ENCODE peak calls at places on chromosomes 16 and 17, in seven cellular contexts. B, M, A, Z, H, D and O are unnamed samples.
A peak's percentile ranks its signal among the peaks of the same experiment; 100 is the strongest.

GRCh38 chr16:31451681-31452351 is 7.5 kb upstream of the ARMC5 start:
- DNase-seq in B (no peak), M (no peak), A (no peak), Z (peak; percentile 83), H (peak; percentile 47), D (no peak), O (no peak)

GRCh38 chr16:27253526-27253930 is 15.0 kb downstream of the NSMCE1 start:
- DNase-seq in B (no peak), M (no peak), A (no peak), Z (peak; percentile 89), H (no peak), D (no peak), O (no peak)

GRCh38 chr16:60346256-60346655 is 1612.1 kb upstream of the GOT2 start:
- DNase-seq in B (no peak), M (no peak), A (no peak), Z (no peak), H (no peak), D (no peak), O (no peak)

GRCh38 chr17:29582767-29583166 is 6.7 kb downstream of the GIT1 start:
- DNase-seq in B (no peak), M (no peak), A (no peak), Z (no peak), H (no peak), D (no peak), O (no peak)

GRCh38 chr16:30185141-30185682 is 1.8 kb downstream of the CORO1A start:
- DNase-seq in B (no peak), M (no peak), A (no peak), Z (no peak), H (peak; percentile 18), D (peak; percentile 30), O (peak; percentile 70)

GRCh38 chr17:28711723-28712036 is at the start of gene PROCA1:
- DNase-seq in B (peak; percentile 59), M (no peak), A (no peak), Z (no peak), H (no peak), D (no peak), O (no peak)

GRCh38 chr16:20023190-20023589 is 50.5 kb downstream of the GPR139 start:
- DNase-seq in B (no peak), M (no peak), A (no peak), Z (peak; percentile 7), H (no peak), D (no peak), O (no peak)

GRCh38 chr17:4806420-4806769 is 557 bp upstream of the PLD2 start:
- DNase-seq in B (no peak), M (no peak), A (no peak), Z (no peak), H (no peak), D (no peak), O (no peak)

GRCh38 chr17:78356163-78356713 is 3.6 kb downstream of the SOCS3 start:
- DNase-seq in B (peak; percentile 94), M (peak; percentile 73), A (no peak), Z (peak; percentile 94), H (peak; percentile 25), D (peak; percentile 72), O (no peak)

GRCh38 chr17:35891273-35891672 is 11.1 kb upstream of the CCL5 start:
- DNase-seq in B (no peak), M (no peak), A (no peak), Z (no peak), H (no peak), D (no peak), O (peak; percentile 50)

GRCh38 chr17:38958326-38958725 is 8.9 kb downstream of the FBXO47 start:
- DNase-seq in B (no peak), M (no peak), A (no peak), Z (peak; percentile 63), H (no peak), D (no peak), O (no peak)

GRCh38 chr16:1296688-1297412 is 12.6 kb upstream of the UBE2I start:
- DNase-seq in B (no peak), M (no peak), A (no peak), Z (peak; percentile 23), H (no peak), D (no peak), O (peak; percentile 56)

GRCh38 chr17:82003411-82004381 is 19.0 kb downstream of the CENPX start:
- DNase-seq in B (no peak), M (no peak), A (peak; percentile 64), Z (peak; percentile 93), H (peak; percentile 48), D (no peak), O (no peak)

GRCh38 chr17:57016066-57016763 is 38.3 kb downstream of the SCPEP1 start:
- DNase-seq in B (no peak), M (no peak), A (no peak), Z (no peak), H (no peak), D (no peak), O (no peak)

GRCh38 chr17:81713556-81714411 is 1.7 kb downstream of the SLC25A10 start:
- DNase-seq in B (no peak), M (no peak), A (no peak), Z (no peak), H (peak; percentile 23), D (no peak), O (no peak)

GRCh38 chr17:44589316-44590071 is 32.2 kb downstream of the FZD2 start:
- DNase-seq in B (no peak), M (no peak), A (no peak), Z (no peak), H (no peak), D (no peak), O (no peak)

GRCh38 chr17:75242461-75243042 is 18.9 kb downstream of the GGA3 start:
- DNase-seq in B (peak; percentile 50), M (no peak), A (no peak), Z (no peak), H (no peak), D (no peak), O (no peak)

GRCh38 chr17:66200685-66201092 is 8.8 kb upstream of the CEP112 start:
- DNase-seq in B (no peak), M (peak; percentile 14), A (peak; percentile 45), Z (peak; percentile 91), H (no peak), D (no peak), O (no peak)

GRCh38 chr17:47276868-47277267 is 23.2 kb downstream of the ITGB3 start:
- DNase-seq in B (no peak), M (no peak), A (no peak), Z (peak; percentile 67), H (peak; percentile 68), D (no peak), O (no peak)

GRCh38 chr17:83055911-83056582 is 23.4 kb upstream of the METRNL start:
- DNase-seq in B (no peak), M (no peak), A (no peak), Z (peak; percentile 78), H (no peak), D (no peak), O (no peak)